ENCODE peak calls at places on chromosomes 11 and 22, in eight cellular contexts. C, R, W, E, X, T, J and K are unnamed samples.
A peak's percentile ranks its signal among the peaks of the same experiment; 100 is the strongest.

GRCh38 chr11:107439586-107440201 is 17.9 kb downstream of the CWF19L2 start:
- DNase-seq in C (no peak), R (no peak), W (no peak), E (no peak), X (no peak), T (no peak), J (no peak), K (no peak)

GRCh38 chr22:28004021-28004420 is 85.0 kb upstream of the PITPNB start:
- DNase-seq in C (no peak), R (peak; percentile 29), W (no peak), E (no peak), X (no peak), T (no peak), J (no peak), K (no peak)

GRCh38 chr22:42179616-42180015 is 49.0 kb upstream of the CYP2D6 start:
- DNase-seq in C (peak; percentile 83), R (no peak), W (peak; percentile 75), E (no peak), X (no peak), T (no peak), J (no peak), K (no peak)

GRCh38 chr11:111845256-111846028 is 25.9 kb downstream of the ALG9 start:
- DNase-seq in C (no peak), R (no peak), W (no peak), E (no peak), X (no peak), T (no peak), J (no peak), K (no peak)

GRCh38 chr11:116697011-116697410 is 75.8 kb downstream of the BUD13 start:
- DNase-seq in C (no peak), R (no peak), W (no peak), E (no peak), X (no peak), T (peak; percentile 70), J (no peak), K (no peak)

GRCh38 chr11:9379046-9379445 is 5.4 kb upstream of the IPO7 start:
- DNase-seq in C (no peak), R (no peak), W (no peak), E (no peak), X (no peak), T (no peak), J (no peak), K (no peak)

GRCh38 chr11:4539603-4540219 is 5.3 kb upstream of the OR52M1 start:
- DNase-seq in C (peak; percentile 8), R (peak; percentile 60), W (peak; percentile 35), E (peak; percentile 2), X (peak; percentile 60), T (peak; percentile 38), J (peak; percentile 60), K (no peak)

GRCh38 chr11:68279676-68280075 is 7.9 kb upstream of the C11orf24 start:
- DNase-seq in C (no peak), R (no peak), W (no peak), E (no peak), X (no peak), T (no peak), J (no peak), K (no peak)

GRCh38 chr11:17991799-17992433 is 20.9 kb downstream of the SERGEF start:
- DNase-seq in C (peak; percentile 35), R (no peak), W (peak; percentile 52), E (no peak), X (peak; percentile 52), T (peak; percentile 48), J (peak; percentile 50), K (peak; percentile 43)

GRCh38 chr11:657691-658126 is 20.6 kb downstream of the DRD4 start:
- DNase-seq in C (no peak), R (no peak), W (no peak), E (no peak), X (no peak), T (no peak), J (no peak), K (no peak)

GRCh38 chr22:24730864-24731263 is 43.7 kb downstream of the PIWIL3 start:
- DNase-seq in C (no peak), R (no peak), W (peak; percentile 38), E (no peak), X (no peak), T (no peak), J (no peak), K (no peak)

GRCh38 chr22:37183432-37184379 is 4.3 kb downstream of the C1QTNF6 start:
- DNase-seq in C (no peak), R (no peak), W (no peak), E (no peak), X (no peak), T (no peak), J (no peak), K (no peak)

GRCh38 chr11:6350070-6350469 is 29.8 kb upstream of the CAVIN3 start:
- DNase-seq in C (no peak), R (no peak), W (no peak), E (no peak), X (no peak), T (no peak), J (no peak), K (no peak)

GRCh38 chr22:36347094-36347493 is 40.7 kb downstream of the MYH9 start:
- DNase-seq in C (peak; percentile 54), R (peak; percentile 71), W (no peak), E (no peak), X (no peak), T (no peak), J (no peak), K (no peak)